ENCODE peak calls at places on chromosomes 11 and 22, in five cellular contexts. W is AG09309, O is tibial artery, H is nephron progenitor cell, X is IMR-90. E is an unnamed sample.
A peak's percentile ranks its signal among the peaks of the same experiment; 100 is the strongest.

GRCh38 chr11:6733326-6734030 is 38.3 kb downstream of the OR2AG2 start:
- DNase-seq in W (no peak), O (no peak), H (no peak), X (no peak), E (no peak)

GRCh38 chr22:37604875-37605274 is 3.8 kb upstream of the GGA1 start:
- DNase-seq in W (no peak), O (no peak), H (no peak), X (no peak), E (no peak)

GRCh38 chr11:119723952-119724325 is 5.1 kb downstream of the NECTIN1 start:
- DNase-seq in W (no peak), O (no peak), H (no peak), X (no peak), E (no peak)

GRCh38 chr11:111395749-111396148 is 16.7 kb upstream of the POU2AF1 start:
- DNase-seq in W (no peak), O (no peak), H (no peak), X (no peak), E (no peak)

GRCh38 chr11:59857444-59858434 is 8.5 kb downstream of the TCN1 start:
- DNase-seq in W (no peak), O (no peak), H (no peak), X (no peak), E (no peak)

GRCh38 chr11:126197277-126197939 is 14.0 kb downstream of the RPUSD4 start:
- DNase-seq in W (no peak), O (no peak), H (no peak), X (peak; percentile 90), E (no peak)

GRCh38 chr11:59802639-59803176 is 7.9 kb downstream of the MRPL16 start:
- DNase-seq in W (peak; percentile 16), O (no peak), H (no peak), X (peak; percentile 58), E (no peak)

GRCh38 chr22:46464701-46465347 is 72.6 kb downstream of the CELSR1 start:
- DNase-seq in W (no peak), O (no peak), H (no peak), X (no peak), E (no peak)

GRCh38 chr11:66559141-66559861 is 9.1 kb downstream of the CTSF start:
- DNase-seq in W (no peak), O (no peak), H (no peak), X (no peak), E (no peak)

GRCh38 chr11:69366591-69366990 is 72.6 kb downstream of the MYEOV start:
- DNase-seq in W (no peak), O (no peak), H (no peak), X (no peak), E (no peak)

GRCh38 chr11:116225236-116225635 is 547.6 kb downstream of the BUD13 start:
- DNase-seq in W (no peak), O (no peak), H (no peak), X (no peak), E (no peak)

GRCh38 chr11:65060913-65061408 is 2.6 kb upstream of the NAALADL1 start:
- DNase-seq in W (no peak), O (no peak), H (no peak), X (no peak), E (no peak)

GRCh38 chr11:44418438-44418795 is 108.5 kb upstream of the ALX4 start:
- DNase-seq in W (no peak), O (no peak), H (no peak), X (no peak), E (no peak)

GRCh38 chr11:108037636-108038035 is 28.9 kb downstream of the CUL5 start:
- DNase-seq in W (no peak), O (no peak), H (no peak), X (peak; percentile 55), E (no peak)

GRCh38 chr22:32478994-32479393 is 4.4 kb downstream of the FBXO7 start:
- DNase-seq in W (no peak), O (no peak), H (no peak), X (peak; percentile 28), E (no peak)

GRCh38 chr22:31345331-31346254 is 553 bp downstream of the PATZ1 start:
- DNase-seq in W (no peak), O (peak; percentile 88), H (peak; percentile 92), X (peak; percentile 83), E (peak; percentile 72)

GRCh38 chr22:20174785-20175596 is 24.1 kb upstream of the CCDC188 start:
- DNase-seq in W (no peak), O (no peak), H (no peak), X (peak; percentile 9), E (no peak)

GRCh38 chr22:46993626-46994025 is 231.2 kb downstream of the TBC1D22A start:
- DNase-seq in W (no peak), O (no peak), H (no peak), X (no peak), E (no peak)

GRCh38 chr11:65211293-65212105 is 29.8 kb downstream of the CAPN1 start:
- DNase-seq in W (no peak), O (no peak), H (no peak), X (no peak), E (no peak)

GRCh38 chr11:35483131-35483800 is 42.1 kb downstream of the PAMR1 start:
- DNase-seq in W (no peak), O (no peak), H (no peak), X (peak; percentile 79), E (no peak)

GRCh38 chr11:28535677-28536076 is 427.5 kb downstream of the METTL15 start:
- DNase-seq in W (no peak), O (no peak), H (no peak), X (no peak), E (no peak)

GRCh38 chr11:75386912-75387311 is 12.4 kb upstream of the RPS3 start:
- DNase-seq in W (no peak), O (peak; percentile 23), H (no peak), X (no peak), E (no peak)

GRCh38 chr11:64870176-64870892 is 8.1 kb downstream of the EHD1 start:
- DNase-seq in W (no peak), O (peak; percentile 87), H (no peak), X (peak; percentile 78), E (peak; percentile 82)

DNA sequence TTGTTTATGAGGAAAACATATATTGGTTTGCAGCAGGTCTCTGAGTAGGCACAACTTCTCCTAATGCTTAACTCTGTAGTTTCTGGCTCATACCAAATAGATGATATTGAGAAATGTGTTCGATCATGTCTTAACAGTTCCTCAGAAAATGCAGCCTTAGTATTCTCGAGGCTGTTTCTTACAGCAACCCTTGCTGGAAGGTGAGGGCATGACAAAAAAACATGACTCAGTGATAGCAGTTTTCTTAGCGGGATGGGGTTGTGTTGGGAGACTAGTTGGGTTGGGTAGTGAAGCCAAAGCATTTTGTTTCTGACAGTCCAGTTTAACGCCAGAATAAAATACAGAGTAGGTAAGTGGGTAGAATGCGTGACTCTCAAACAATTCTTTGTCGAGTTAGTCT is 94.7 kb upstream of the PARVA start:
- DNase-seq in W (no peak), O (no peak), H (no peak), X (no peak), E (no peak)
- TF ChIP-seq CTCF in W (no peak), O (no peak), H (no peak), X (no peak), E (no peak)

GRCh38 chr11:103744496-103745153 is 291.8 kb upstream of the DDI1 start:
- DNase-seq in W (no peak), O (no peak), H (no peak), X (no peak), E (no peak)
- TF ChIP-seq CTCF in W (no peak), O (no peak), H (no peak), X (no peak), E (no peak)

DNA sequence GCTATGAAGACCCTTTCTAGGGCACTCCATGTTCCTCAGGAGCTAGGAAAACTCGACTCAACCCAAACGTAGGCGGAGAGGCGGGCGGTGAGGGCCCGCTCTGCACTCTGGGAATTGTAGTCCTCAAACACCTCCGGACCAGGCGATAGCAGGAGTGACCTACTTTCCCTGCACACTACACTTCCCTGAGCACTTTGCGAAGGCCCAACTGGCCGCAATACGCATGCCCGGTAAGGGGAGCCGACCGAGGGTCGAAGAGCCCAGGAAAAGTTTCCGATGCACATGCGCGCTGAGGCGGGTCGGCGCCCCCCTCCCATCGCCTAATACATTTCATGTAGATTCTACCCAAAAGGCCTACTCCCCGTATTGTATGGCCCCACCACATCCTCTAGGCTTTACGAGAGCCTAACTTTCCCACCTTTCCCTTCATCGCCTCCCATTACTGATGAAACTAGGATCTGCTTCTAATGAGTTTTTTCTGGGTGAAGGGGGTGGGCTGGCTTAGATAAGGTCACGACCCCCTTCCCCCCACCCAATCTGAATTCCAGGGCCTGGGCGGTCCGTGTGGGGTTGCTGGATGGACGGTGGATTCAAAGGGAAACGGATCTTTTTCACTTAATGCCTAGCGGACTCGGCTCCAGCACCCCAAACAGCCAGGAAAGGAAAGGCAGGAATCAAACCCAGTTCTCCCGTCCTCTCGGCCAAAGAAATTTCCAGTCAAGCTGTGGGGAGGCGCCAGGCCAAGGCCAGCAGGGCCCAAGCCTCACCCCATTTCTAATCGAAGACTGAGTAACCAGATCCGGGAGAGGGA is 2.0 kb downstream of the TOB2 start:
- DNase-seq in W (peak; percentile 85), O (peak; percentile 95), H (peak; percentile 98), X (peak; percentile 98), E (peak; percentile 85)
- TF ChIP-seq CTCF in W (no peak), O (no peak), H (no peak), X (no peak), E (no peak)

GRCh38 chr11:117633186-117633585 is 163.8 kb downstream of the DSCAML1 start:
- DNase-seq in W (no peak), O (no peak), H (no peak), X (no peak), E (no peak)

GRCh38 chr11:117633976-117634755 is 162.8 kb downstream of the DSCAML1 start:
- DNase-seq in W (no peak), O (no peak), H (no peak), X (no peak), E (no peak)

GRCh38 chr11:117629891-117630538 is 167.0 kb downstream of the DSCAML1 start:
- DNase-seq in W (no peak), O (no peak), H (no peak), X (no peak), E (no peak)

GRCh38 chr11:117629146-117629545 is 167.9 kb downstream of the DSCAML1 start:
- DNase-seq in W (no peak), O (no peak), H (no peak), X (no peak), E (no peak)

DNA sequence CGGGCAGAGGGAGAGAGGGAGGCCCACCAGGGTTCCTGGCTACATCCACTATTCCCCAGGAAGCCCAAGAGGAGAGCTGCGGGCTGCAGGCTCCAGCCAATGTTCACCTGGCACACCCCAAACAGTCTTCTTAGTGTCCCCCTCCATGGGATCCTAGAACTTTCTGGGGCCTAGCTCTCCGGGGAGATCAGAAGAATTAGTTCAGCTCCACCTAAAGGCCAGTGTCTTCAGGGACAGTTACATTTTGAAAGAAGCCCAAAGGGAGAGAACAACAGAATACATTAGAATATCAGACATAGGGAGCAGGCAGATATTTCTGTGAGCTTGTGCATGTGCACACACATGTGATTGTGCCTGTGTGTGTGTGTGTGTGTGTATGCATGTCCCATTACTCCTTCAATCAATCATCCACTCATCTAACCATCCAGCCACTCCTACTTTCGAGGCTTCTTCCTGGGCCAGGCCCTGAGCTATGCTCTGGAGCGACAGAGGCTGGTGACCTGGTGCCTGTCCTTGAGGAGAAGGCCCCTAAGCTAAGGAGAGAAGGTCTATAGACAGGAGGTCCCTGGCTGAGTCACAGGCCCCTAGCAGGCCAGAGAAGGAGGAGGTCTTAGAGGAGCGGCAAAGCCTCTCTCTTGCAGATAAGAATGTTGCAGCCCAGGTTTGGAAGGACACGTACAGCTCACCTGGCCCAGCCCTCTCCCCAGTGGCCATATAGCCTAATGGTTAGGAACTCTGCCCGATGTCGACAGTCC is 165.5 kb downstream of the DSCAML1 start:
- DNase-seq in W (no peak), O (no peak), H (no peak), X (no peak), E (no peak)
- TF ChIP-seq CTCF in W (no peak), O (no peak), H (no peak), X (no peak), E (no peak)

E was measured in CD14-positive monocyte.